ENCODE peak calls at places on chromosomes 7 and 10, in six cellular contexts. E is cardiac septum, Z is AG04449, K is fibroblast of pulmonary artery, R is HS-5, W is foreskin fibroblast. T is an unnamed sample.

GRCh38 chr10:70664702-70665195 is 7.6 kb upstream of the ADAMTS14 start:
- DNase-seq in W (peak; percentile 97), E (peak; percentile 66), K (peak; percentile 93), R (peak; percentile 95), Z (peak; percentile 97), T (peak; percentile 98)

GRCh38 chr10:103394180-103394579 is 2.1 kb downstream of the ATP5MK start:
- DNase-seq in W (no peak), E (no peak), K (peak; percentile 21), Z (no peak), R (no peak), T (peak; percentile 10)

GRCh38 chr7:45176886-45177731 is 19.5 kb downstream of the RAMP3 start:
- DNase-seq in R (no peak), E (peak; percentile 69), Z (no peak), W (no peak), K (no peak), T (no peak)

GRCh38 chr7:131538791-131539179 is 17.6 kb downstream of the PODXL start:
- DNase-seq in W (no peak), K (no peak), Z (no peak), R (no peak), E (peak; percentile 85), T (no peak)

GRCh38 chr7:106839511-106839910 is 25.6 kb upstream of the PIK3CG start:
- DNase-seq in E (no peak), W (no peak), K (no peak), R (no peak), Z (no peak), T (no peak)

GRCh38 chr7:151745090-151745638 is 131.8 kb downstream of the PRKAG2 start:
- DNase-seq in Z (no peak), R (no peak), W (peak; percentile 87), K (peak; percentile 61), E (peak; percentile 85), T (peak; percentile 73)

GRCh38 chr7:142943706-142944268 is 4.5 kb downstream of the LLCFC1 start:
- DNase-seq in K (no peak), R (no peak), E (no peak), W (no peak), Z (no peak), T (no peak)

GRCh38 chr10:34813626-34814227 is 1.4 kb downstream of the PARD3 start:
- DNase-seq in Z (no peak), R (no peak), K (peak; percentile 83), W (peak; percentile 65), E (no peak), T (peak; percentile 70)

GRCh38 chr10:132257271-132257670 is 50.5 kb downstream of the STK32C start:
- DNase-seq in W (peak; percentile 54), R (peak; percentile 6), Z (no peak), K (peak; percentile 6), E (no peak), T (no peak)

GRCh38 chr10:112374724-112375541 is 1.0 kb downstream of the ACSL5 start:
- DNase-seq in R (no peak), W (no peak), E (no peak), K (no peak), Z (no peak), T (no peak)

GRCh38 chr10:74683621-74684114 is 142.7 kb upstream of the KAT6B start:
- DNase-seq in R (no peak), Z (no peak), E (no peak), K (no peak), W (peak; percentile 20), T (no peak)

GRCh38 chr7:101696-102376 is 90.5 kb upstream of the FAM20C start:
- DNase-seq in E (no peak), R (peak; percentile 92), Z (no peak), K (peak; percentile 48), W (peak; percentile 93), T (peak; percentile 59)

GRCh38 chr10:101215397-101216206 is 13.7 kb downstream of the LBX1 start:
- DNase-seq in E (no peak), W (no peak), Z (no peak), R (no peak), K (no peak), T (no peak)

GRCh38 chr7:158263110-158263963 is 324.3 kb downstream of the PTPRN2 start:
- DNase-seq in E (peak; percentile 67), W (no peak), R (no peak), Z (no peak), K (no peak), T (no peak)

GRCh38 chr10:120539076-120539475 is 82.0 kb downstream of the PLPP4 start:
- DNase-seq in K (no peak), Z (no peak), W (no peak), R (no peak), E (no peak), T (no peak)

GRCh38 chr7:24784292-24784691 is 27.0 kb upstream of the GSDME start:
- DNase-seq in W (no peak), K (no peak), Z (no peak), E (no peak), R (no peak), T (no peak)

GRCh38 chr7:19772858-19773337 is 519 bp downstream of the TMEM196 start:
- DNase-seq in R (no peak), W (peak; percentile 29), Z (no peak), E (no peak), K (peak; percentile 42), T (peak; percentile 25)

GRCh38 chr7:26646666-26647065 is 217.7 kb downstream of the SKAP2 start:
- DNase-seq in K (no peak), E (no peak), R (no peak), Z (no peak), W (no peak), T (peak; percentile 42)

GRCh38 chr10:32244421-32245207 is 102.3 kb downstream of the EPC1 start:
- DNase-seq in E (no peak), Z (no peak), K (no peak), R (no peak), W (no peak), T (peak; percentile 83)

GRCh38 chr7:105776068-105776790 is 100.2 kb downstream of the ATXN7L1 start:
- DNase-seq in K (peak; percentile 96), E (no peak), R (peak; percentile 94), Z (peak; percentile 99), W (peak; percentile 100), T (peak; percentile 99)

GRCh38 chr7:158191671-158192070 is 396.0 kb downstream of the PTPRN2 start:
- DNase-seq in K (no peak), W (no peak), R (no peak), Z (no peak), E (no peak), T (no peak)

GRCh38 chr7:1555813-1556540 is at the start of gene TMEM184A:
- DNase-seq in Z (no peak), K (no peak), R (no peak), W (no peak), E (no peak), T (no peak)